ENCODE peak calls at places on chromosome 15, in six cellular contexts. X is breast epithelium, Y is suprapubic skin, Q is upper lobe of left lung, I is K562, T is H1. Z is an unnamed sample.

GRCh38 chr15:90021108-90021507 is 20.0 kb downstream of the ZNF710 start:
- DNase-seq in X (no peak), Y (peak), Q (no peak), I (no peak), T (no peak), Z (no peak)

GRCh38 chr15:89664951-89665350 is 9.7 kb upstream of the KIF7 start:
- DNase-seq in X (no peak), Y (peak), Q (no peak), I (no peak), T (no peak), Z (no peak)

GRCh38 chr15:43516185-43516584 is 1.2 kb upstream of the MAP1A start:
- DNase-seq in X (no peak), Y (no peak), Q (no peak), I (peak), T (no peak), Z (no peak)

GRCh38 chr15:31269961-31270575 is 56.6 kb upstream of the KLF13 start:
- DNase-seq in X (peak), Y (peak), Q (no peak), I (no peak), T (no peak), Z (no peak)

GRCh38 chr15:20356444-20357138 is 185.0 kb downstream of the GOLGA6L6 start:
- DNase-seq in X (peak), Y (peak), Q (peak), I (peak), T (peak), Z (no peak)

GRCh38 chr15:80832676-80833075 is 53.5 kb downstream of the CEMIP start:
- DNase-seq in X (no peak), Y (no peak), Q (no peak), I (no peak), T (no peak), Z (no peak)

GRCh38 chr15:70140543-70141375 is 43.0 kb upstream of the TLE3 start:
- DNase-seq in X (no peak), Y (no peak), Q (no peak), I (no peak), T (peak), Z (no peak)

GRCh38 chr15:80396094-80396493 is 8.1 kb upstream of the ARNT2 start:
- DNase-seq in X (no peak), Y (no peak), Q (no peak), I (no peak), T (no peak), Z (no peak)

GRCh38 chr15:88636039-88636438 is 2.8 kb upstream of the ISG20 start:
- DNase-seq in X (peak), Y (peak), Q (no peak), I (no peak), T (peak), Z (no peak)

GRCh38 chr15:28120359-28120640 is 21.2 kb upstream of the OCA2 start:
- DNase-seq in X (no peak), Y (no peak), Q (no peak), I (no peak), T (no peak), Z (no peak)

GRCh38 chr15:31252386-31252785 is 74.2 kb upstream of the KLF13 start:
- DNase-seq in X (no peak), Y (no peak), Q (no peak), I (no peak), T (no peak), Z (no peak)

GRCh38 chr15:76058714-76059319 is 968 bp upstream of the TMEM266 start:
- DNase-seq in X (no peak), Y (no peak), Q (no peak), I (peak), T (no peak), Z (no peak)

GRCh38 chr15:40953713-40954074 is 423 bp downstream of the CHAC1 start:
- DNase-seq in X (no peak), Y (no peak), Q (no peak), I (no peak), T (no peak), Z (no peak)

GRCh38 chr15:51267047-51267713 is 71.2 kb downstream of the CYP19A1 start:
- DNase-seq in X (no peak), Y (no peak), Q (peak), I (no peak), T (peak), Z (no peak)

GRCh38 chr15:86231864-86232801 is 152.5 kb downstream of the AGBL1 start:
- DNase-seq in X (no peak), Y (no peak), Q (peak), I (peak), T (peak), Z (no peak)

GRCh38 chr15:100314809-100315400 is 26.9 kb downstream of the ADAMTS17 start:
- DNase-seq in X (no peak), Y (no peak), Q (peak), I (no peak), T (no peak), Z (no peak)

GRCh38 chr15:57153140-57153539 is 223.2 kb upstream of the CGNL1 start:
- DNase-seq in X (no peak), Y (no peak), Q (no peak), I (no peak), T (no peak), Z (no peak)

GRCh38 chr15:35867371-35867770 is 321.4 kb upstream of the DPH6 start:
- DNase-seq in X (no peak), Y (no peak), Q (no peak), I (no peak), T (no peak), Z (no peak)

GRCh38 chr15:62334581-62334980 is 169.5 kb upstream of the C2CD4B start:
- DNase-seq in X (no peak), Y (no peak), Q (no peak), I (no peak), T (no peak), Z (no peak)

GRCh38 chr15:66251065-66251789 is 2.3 kb downstream of the MEGF11 start:
- DNase-seq in X (no peak), Y (no peak), Q (no peak), I (no peak), T (peak), Z (no peak)

GRCh38 chr15:59746777-59747176 is 57.7 kb upstream of the BNIP2 start:
- DNase-seq in X (no peak), Y (no peak), Q (no peak), I (no peak), T (no peak), Z (no peak)

GRCh38 chr15:49686626-49687025 is 65.8 kb downstream of the DTWD1 start:
- DNase-seq in X (no peak), Y (no peak), Q (no peak), I (no peak), T (no peak), Z (no peak)

GRCh38 chr15:25635190-25635589 is 196.4 kb upstream of the UBE3A start:
- DNase-seq in X (no peak), Y (no peak), Q (no peak), I (no peak), T (no peak), Z (no peak)

GRCh38 chr15:73573572-73573971 is 59.6 kb downstream of the NPTN start:
- DNase-seq in X (no peak), Y (peak), Q (no peak), I (no peak), T (no peak), Z (no peak)

GRCh38 chr15:90138071-90138833 is 36.0 kb upstream of the IDH2 start:
- DNase-seq in X (no peak), Y (no peak), Q (no peak), I (no peak), T (no peak), Z (no peak)

DNA sequence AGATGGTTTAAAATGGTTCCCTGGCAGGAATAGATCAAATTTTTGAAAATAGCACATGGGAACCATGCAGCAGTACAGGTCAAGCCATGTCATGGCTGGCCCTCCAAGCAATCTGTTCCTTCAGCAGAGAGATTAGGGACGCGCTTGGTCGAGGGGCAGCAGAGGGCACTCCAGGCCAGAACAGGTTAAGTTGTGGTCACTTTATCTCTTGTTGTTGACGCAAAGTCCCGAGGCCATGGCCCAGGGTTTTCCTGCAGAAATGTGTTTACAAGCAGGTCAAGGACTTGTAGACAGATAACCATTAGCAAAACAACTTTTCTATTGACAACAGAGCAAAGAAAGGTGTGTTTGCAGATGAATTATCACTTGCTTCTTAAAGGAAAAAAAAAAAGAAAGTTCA is 570.0 kb upstream of the NR2F2 start:
- DNase-seq in X (no peak), Y (no peak), Q (no peak), I (peak), T (peak), Z (no peak)
- TF ChIP-seq POLR2A in X (no peak), Y (no peak), Q (no peak), I (no peak), T (no peak), Z (no peak)

GRCh38 chr15:99249270-99249817 is at the start of gene TTC23:
- DNase-seq in X (peak), Y (no peak), Q (no peak), I (peak), T (peak), Z (no peak)
- TF ChIP-seq POLR2AphosphoS5 in X (peak), Y (no peak), Q (no peak), I (no peak), T (no peak), Z (no peak)

DNA sequence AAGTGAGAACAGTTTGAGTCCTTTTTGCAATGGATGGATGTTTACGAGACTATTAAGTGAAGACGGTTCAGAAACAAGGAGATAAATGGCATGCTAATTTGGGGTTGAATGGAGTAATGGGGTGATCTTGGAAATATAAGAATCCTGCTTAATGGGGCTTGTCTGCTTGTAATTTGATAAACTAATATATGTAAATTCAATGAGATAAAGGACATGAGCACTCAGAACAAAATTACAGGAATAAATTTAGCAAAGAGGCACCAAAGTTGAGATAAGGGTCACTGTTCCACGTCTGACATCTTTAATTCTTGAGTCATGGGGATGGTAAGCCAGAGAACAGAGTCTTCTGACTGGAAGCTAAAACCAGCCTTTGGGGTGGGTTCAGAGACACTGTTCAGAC is 67.7 kb upstream of the CHRNB4 start:
- DNase-seq in X (no peak), Y (no peak), Q (no peak), I (no peak), T (no peak), Z (no peak)
- TF ChIP-seq POLR2A in X (no peak), Y (no peak), Q (no peak), I (no peak), T (no peak), Z (no peak)

GRCh38 chr15:96340611-96341464 is 10.3 kb downstream of the NR2F2 start:
- DNase-seq in X (peak), Y (no peak), Q (peak), I (no peak), T (peak), Z (no peak)
- TF ChIP-seq POLR2AphosphoS5 in X (no peak), Y (no peak), Q (no peak), I (no peak), T (no peak), Z (no peak)

GRCh38 chr15:68615811-68616210 is 37.0 kb downstream of the CORO2B start:
- DNase-seq in X (no peak), Y (no peak), Q (no peak), I (no peak), T (no peak), Z (no peak)
- TF ChIP-seq POLR2A in X (no peak), Y (no peak), Q (no peak), I (no peak), T (no peak), Z (no peak)

DNA sequence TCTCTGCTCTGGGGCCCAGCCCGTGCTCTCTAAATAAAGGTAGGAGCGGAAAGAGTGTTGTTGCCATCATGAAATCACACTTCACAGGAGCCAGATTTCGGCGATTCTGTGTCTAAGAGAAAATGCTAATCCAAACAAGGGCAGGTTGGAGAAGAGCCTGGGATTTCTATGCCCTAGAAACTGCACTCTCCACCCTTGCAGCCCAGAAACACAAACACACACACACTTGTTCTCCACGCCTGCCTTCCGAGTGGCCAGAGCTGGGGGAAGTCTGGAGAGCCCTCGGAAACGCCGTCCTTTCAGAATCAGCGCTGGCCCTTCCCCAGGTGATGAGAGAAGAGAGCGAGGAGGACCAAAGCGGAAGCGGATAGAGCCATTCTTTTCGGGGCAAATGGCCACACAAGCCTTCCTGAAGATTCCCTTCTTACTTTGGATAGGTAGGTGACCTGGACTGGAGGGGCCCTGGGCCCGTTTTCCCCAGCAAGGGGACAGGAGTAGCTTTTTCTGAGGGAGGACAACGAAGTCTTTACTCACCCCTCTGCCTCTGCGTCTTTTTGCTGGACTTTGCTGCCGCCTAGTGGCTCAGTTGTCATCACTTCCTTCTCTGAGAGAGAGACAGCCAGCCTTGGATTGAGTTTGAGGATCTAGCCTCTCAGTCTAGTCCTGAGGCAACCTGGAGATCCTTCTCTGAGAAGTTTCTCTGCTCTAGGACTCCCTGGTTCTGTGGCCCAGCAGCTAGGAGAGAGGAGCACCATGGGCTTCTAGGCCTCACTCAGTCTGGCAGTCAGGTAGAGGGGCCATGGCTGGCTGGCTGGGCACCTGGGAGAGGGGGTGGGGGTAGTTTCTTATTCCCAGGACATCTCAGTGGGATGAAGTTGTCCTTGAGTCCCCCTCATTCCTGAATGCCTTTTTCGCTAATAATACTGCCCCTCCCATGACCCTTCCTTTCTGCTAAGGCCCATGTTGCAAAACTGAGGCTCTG is 37.7 kb downstream of the SENP8 start:
- DNase-seq in X (peak), Y (peak), Q (no peak), I (peak), T (peak), Z (peak)
- TF ChIP-seq POLR2AphosphoS5 in X (peak), Y (no peak), Q (no peak), I (no peak), T (no peak), Z (no peak)

Z was measured in GM12892.